ENCODE peak calls at places on chromosomes 4 and X, in nine cellular contexts. B is KBM-7; Z is HT-29; W is esophagus muscularis mucosa; T is activated CD4-positive, alpha-beta T cell treated with anti-CD3 and anti-CD28 coated beads for 24 hours; A is activated T-cell treated with anti-CD3 and anti-CD28 coated beads for 1 hour; K is IMR-90; H is NCI-H1436; G is posterior cingulate gyrus. R is an unnamed sample.

GRCh38 chr4:78922207-78922606 is 17.0 kb downstream of the PAQR3 start:
- DNase-seq in B (no peak), Z (no peak), W (no peak), T (no peak), A (no peak), K (peak), H (no peak), G (no peak), R (no peak)

GRCh38 chr4:106704253-106704870 is 331.8 kb downstream of the DKK2 start:
- DNase-seq in B (no peak), Z (no peak), W (no peak), T (no peak), A (no peak), K (no peak), H (no peak), G (no peak), R (no peak)

GRCh38 chrX:24196509-24196908 is 47.0 kb downstream of the ZFX start:
- DNase-seq in B (no peak), Z (no peak), W (no peak), T (no peak), A (no peak), K (no peak), H (no peak), G (no peak), R (no peak)

GRCh38 chr4:7424553-7425111 is 10.1 kb downstream of the PSAPL1 start:
- DNase-seq in B (no peak), Z (no peak), W (no peak), T (no peak), A (no peak), K (no peak), H (no peak), G (no peak), R (no peak)

GRCh38 chr4:127469575-127470289 is 163.0 kb upstream of the INTU start:
- DNase-seq in B (no peak), Z (no peak), W (no peak), T (no peak), A (no peak), K (no peak), H (no peak), G (no peak), R (no peak)

GRCh38 chr4:182643801-182644311 is 273.3 kb downstream of the DCTD start:
- DNase-seq in B (no peak), Z (no peak), W (no peak), T (no peak), A (no peak), K (peak), H (no peak), G (no peak), R (peak)

GRCh38 chrX:44989995-44990770 is 117.2 kb downstream of the KDM6A start:
- DNase-seq in B (no peak), Z (no peak), W (no peak), T (no peak), A (no peak), K (no peak), H (no peak), G (no peak), R (no peak)

GRCh38 chr4:26191353-26191752 is 129.5 kb upstream of the RBPJ start:
- DNase-seq in B (no peak), Z (peak), W (no peak), T (no peak), A (no peak), K (peak), H (no peak), G (no peak), R (no peak)

GRCh38 chr4:16457944-16458343 is 231.7 kb upstream of the TAPT1 start:
- DNase-seq in B (no peak), Z (no peak), W (no peak), T (no peak), A (no peak), K (peak), H (no peak), G (no peak), R (no peak)

GRCh38 chrX:17584248-17584681 is 153.0 kb upstream of the SCML1 start:
- DNase-seq in B (no peak), Z (no peak), W (no peak), T (no peak), A (no peak), K (peak), H (no peak), G (no peak), R (no peak)

GRCh38 chr4:14023036-14023435 is 395.5 kb upstream of the BOD1L1 start:
- DNase-seq in B (no peak), Z (no peak), W (no peak), T (no peak), A (no peak), K (peak), H (no peak), G (no peak), R (no peak)

GRCh38 chr4:141177171-141177570 is 43.5 kb upstream of the ZNF330 start:
- DNase-seq in B (no peak), Z (no peak), W (no peak), T (no peak), A (no peak), K (no peak), H (no peak), G (no peak), R (no peak)

GRCh38 chrX:109886122-109886761 is 116.7 kb upstream of the TMEM164 start:
- DNase-seq in B (peak), Z (peak), W (no peak), T (peak), A (peak), K (peak), H (peak), G (no peak), R (peak)

GRCh38 chrX:37921758-37922157 is 74.4 kb upstream of the DYNLT3 start:
- DNase-seq in B (no peak), Z (no peak), W (no peak), T (no peak), A (no peak), K (peak), H (no peak), G (no peak), R (no peak)

GRCh38 chr4:16031554-16032381 is 52.1 kb downstream of the PROM1 start:
- DNase-seq in B (no peak), Z (no peak), W (no peak), T (no peak), A (no peak), K (no peak), H (no peak), G (no peak), R (no peak)

GRCh38 chrX:7574325-7574724 is 268.6 kb upstream of the VCX start:
- DNase-seq in B (peak), Z (peak), W (no peak), T (no peak), A (no peak), K (no peak), H (no peak), G (no peak), R (no peak)

GRCh38 chr4:77777135-77777777 is 41.9 kb downstream of the CNOT6L start:
- DNase-seq in B (no peak), Z (no peak), W (no peak), T (no peak), A (no peak), K (peak), H (no peak), G (no peak), R (no peak)

GRCh38 chrX:53714580-53715335 is 28.2 kb upstream of the HUWE1 start:
- DNase-seq in B (peak), Z (peak), W (no peak), T (no peak), A (peak), K (peak), H (no peak), G (no peak), R (no peak)

GRCh38 chr4:123315617-123316016 is 81.0 kb upstream of the SPRY1 start:
- DNase-seq in B (no peak), Z (peak), W (no peak), T (no peak), A (no peak), K (no peak), H (no peak), G (no peak), R (no peak)

GRCh38 chr4:26127851-26128337 is 192.9 kb upstream of the RBPJ start:
- DNase-seq in B (no peak), Z (no peak), W (no peak), T (no peak), A (no peak), K (no peak), H (no peak), G (no peak), R (no peak)

GRCh38 chr4:100428051-100428450 is 89.8 kb downstream of the EMCN start:
- DNase-seq in B (peak), Z (peak), W (no peak), T (no peak), A (no peak), K (peak), H (no peak), G (no peak), R (no peak)

GRCh38 chr4:118280501-118281218 is 72.1 kb downstream of the PRSS12 start:
- DNase-seq in B (peak), Z (peak), W (no peak), T (no peak), A (no peak), K (peak), H (peak), G (no peak), R (peak)

GRCh38 chrX:14026121-14026520 is 3.6 kb downstream of the GEMIN8 start:
- DNase-seq in B (no peak), Z (no peak), W (no peak), T (no peak), A (no peak), K (no peak), H (no peak), G (peak), R (no peak)

GRCh38 chrX:9997524-9997923 is 30.4 kb downstream of the CLDN34 start:
- DNase-seq in B (no peak), Z (no peak), W (no peak), T (peak), A (no peak), K (no peak), H (no peak), G (no peak), R (no peak)

GRCh38 chrX:39654183-39654925 is 443.4 kb downstream of the BCOR start:
- DNase-seq in B (no peak), Z (no peak), W (no peak), T (no peak), A (no peak), K (no peak), H (no peak), G (no peak), R (no peak)

GRCh38 chrX:143017272-143017671 is 8.5 kb upstream of the SPANXN4 start:
- DNase-seq in B (no peak), Z (no peak), W (no peak), T (no peak), A (no peak), K (no peak), H (no peak), G (no peak), R (no peak)

GRCh38 chrX:149916745-149917392 is 12.5 kb upstream of the HSFX4 start:
- DNase-seq in B (no peak), Z (no peak), W (no peak), T (no peak), A (no peak), K (peak), H (no peak), G (no peak), R (no peak)

GRCh38 chrX:1657367-1658082 is 42.7 kb downstream of the ASMT start:
- DNase-seq in B (peak), Z (no peak), W (no peak), T (peak), A (peak), K (no peak), H (peak), G (no peak), R (no peak)

GRCh38 chr4:16875487-16875886 is 23.0 kb downstream of the LDB2 start:
- DNase-seq in B (no peak), Z (no peak), W (no peak), T (no peak), A (no peak), K (peak), H (no peak), G (no peak), R (no peak)

GRCh38 chr4:3687538-3687937 is 78.6 kb upstream of the ADRA2C start:
- DNase-seq in B (no peak), Z (no peak), W (no peak), T (no peak), A (no peak), K (no peak), H (no peak), G (no peak), R (no peak)

R was measured in NCI-H1694.